ENCODE peak calls at places on chromosomes 6 and 20, in four cellular contexts. A is HepG2, X is GM12878, J is H1. Q is an unnamed sample.

GRCh38 chr6:160049346-160049745 is 72.3 kb upstream of the SLC22A1 start:
- DNase-seq in A (no peak), X (no peak), J (no peak), Q (no peak)

GRCh38 chr6:46191961-46192360 is 21.2 kb upstream of the ENPP5 start:
- DNase-seq in A (no peak), X (no peak), J (no peak), Q (no peak)

GRCh38 chr6:31208506-31208905 is 38.0 kb upstream of the POU5F1 start:
- DNase-seq in A (peak; percentile 77), X (no peak), J (no peak), Q (no peak)

GRCh38 chr6:148037496-148037895 is 305.1 kb upstream of the SASH1 start:
- DNase-seq in A (no peak), X (no peak), J (no peak), Q (no peak)

GRCh38 chr6:166258854-166259276 is 49.3 kb downstream of the PRR18 start:
- DNase-seq in A (no peak), X (no peak), J (no peak), Q (peak; percentile 47)

GRCh38 chr6:160198577-160199211 is 59.9 kb downstream of the SLC22A2 start:
- DNase-seq in A (peak; percentile 14), X (no peak), J (no peak), Q (peak; percentile 24)

GRCh38 chr20:23206995-23207394 is 120.9 kb upstream of the CD93 start:
- DNase-seq in A (no peak), X (no peak), J (no peak), Q (no peak)

GRCh38 chr20:48187891-48188290 is 402.6 kb upstream of the SULF2 start:
- DNase-seq in A (no peak), X (no peak), J (no peak), Q (no peak)

GRCh38 chr6:22306741-22307466 is 10.1 kb upstream of the PRL start:
- DNase-seq in A (no peak), X (no peak), J (no peak), Q (no peak)

GRCh38 chr6:149054559-149055194 is 262.8 kb upstream of the TAB2 start:
- DNase-seq in A (no peak), X (peak; percentile 86), J (no peak), Q (no peak)

GRCh38 chr6:36947570-36948351 is 6.8 kb upstream of the PI16 start:
- DNase-seq in A (no peak), X (no peak), J (no peak), Q (no peak)

GRCh38 chr6:5517781-5518180 is 256.5 kb downstream of the FARS2 start:
- DNase-seq in A (no peak), X (no peak), J (no peak), Q (no peak)

GRCh38 chr6:129105035-129105434 is 222.1 kb downstream of the LAMA2 start:
- DNase-seq in A (no peak), X (no peak), J (no peak), Q (no peak)

GRCh38 chr6:341914-342831 is 49.4 kb upstream of the IRF4 start:
- DNase-seq in A (no peak), X (peak; percentile 92), J (no peak), Q (peak; percentile 53)

GRCh38 chr6:100381111-100381510 is 83.6 kb downstream of the SIM1 start:
- DNase-seq in A (no peak), X (no peak), J (no peak), Q (no peak)

GRCh38 chr20:35953411-35954199 is 697 bp downstream of the SCAND1 start:
- DNase-seq in A (no peak), X (no peak), J (no peak), Q (peak; percentile 60)

GRCh38 chr6:209432-210103 is 82.7 kb upstream of the DUSP22 start:
- DNase-seq in A (no peak), X (peak; percentile 68), J (no peak), Q (no peak)

GRCh38 chr20:41058007-41058673 is 29.5 kb downstream of the TOP1 start:
- DNase-seq in A (peak; percentile 55), X (no peak), J (no peak), Q (no peak)

GRCh38 chr20:6560978-6561377 is 206.5 kb upstream of the BMP2 start:
- DNase-seq in A (peak; percentile 58), X (no peak), J (no peak), Q (no peak)

GRCh38 chr6:144346719-144347446 is 61.7 kb downstream of the UTRN start:
- DNase-seq in A (no peak), X (no peak), J (no peak), Q (no peak)

GRCh38 chr6:18087396-18088165 is 34.9 kb downstream of the NHLRC1 start:
- DNase-seq in A (no peak), X (no peak), J (no peak), Q (no peak)

GRCh38 chr6:35544748-35545361 is 32.2 kb upstream of the TULP1 start:
- DNase-seq in A (no peak), X (no peak), J (no peak), Q (no peak)

GRCh38 chr20:18197382-18198070 is 59.9 kb downstream of the KAT14 start:
- DNase-seq in A (no peak), X (no peak), J (no peak), Q (no peak)

DNA sequence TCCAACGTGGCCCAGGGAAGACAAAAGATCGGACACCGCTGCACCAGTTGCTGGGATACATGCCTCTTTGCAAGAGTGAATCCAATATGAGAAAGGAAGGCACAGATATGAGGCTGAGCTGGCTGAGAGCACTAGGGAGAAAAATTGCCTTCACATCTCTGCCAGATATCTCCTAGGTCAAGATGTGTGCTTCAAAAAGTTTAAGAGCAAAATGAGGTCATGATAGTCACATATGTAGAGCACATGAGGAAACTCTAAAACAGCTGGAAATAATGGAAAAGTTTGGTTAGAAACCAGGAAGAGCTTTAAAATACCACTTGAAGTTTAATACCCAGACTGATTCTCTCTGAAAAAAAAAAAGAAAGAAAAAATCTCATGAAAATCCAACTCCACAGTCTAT is 41.7 kb downstream of the OR2B2 start:
- DNase-seq in A (no peak), X (no peak), J (no peak), Q (no peak)
- H3K27ac ChIP-seq in A (no peak overlapping the region), X (peak overlapping the region; percentile 97), J (no peak overlapping the region), Q (no peak overlapping the region)

GRCh38 chr6:111428803-111429202 is 54.2 kb downstream of the REV3L start:
- DNase-seq in A (no peak), X (no peak), J (no peak), Q (no peak)

GRCh38 chr6:111423960-111424846 is 58.8 kb downstream of the REV3L start:
- DNase-seq in A (no peak), X (no peak), J (no peak), Q (peak; percentile 73)

GRCh38 chr6:111429571-111429970 is 53.4 kb downstream of the REV3L start:
- DNase-seq in A (no peak), X (no peak), J (no peak), Q (no peak)

GRCh38 chr6:111430605-111431378 is 52.2 kb downstream of the REV3L start:
- DNase-seq in A (no peak), X (no peak), J (no peak), Q (no peak)

DNA sequence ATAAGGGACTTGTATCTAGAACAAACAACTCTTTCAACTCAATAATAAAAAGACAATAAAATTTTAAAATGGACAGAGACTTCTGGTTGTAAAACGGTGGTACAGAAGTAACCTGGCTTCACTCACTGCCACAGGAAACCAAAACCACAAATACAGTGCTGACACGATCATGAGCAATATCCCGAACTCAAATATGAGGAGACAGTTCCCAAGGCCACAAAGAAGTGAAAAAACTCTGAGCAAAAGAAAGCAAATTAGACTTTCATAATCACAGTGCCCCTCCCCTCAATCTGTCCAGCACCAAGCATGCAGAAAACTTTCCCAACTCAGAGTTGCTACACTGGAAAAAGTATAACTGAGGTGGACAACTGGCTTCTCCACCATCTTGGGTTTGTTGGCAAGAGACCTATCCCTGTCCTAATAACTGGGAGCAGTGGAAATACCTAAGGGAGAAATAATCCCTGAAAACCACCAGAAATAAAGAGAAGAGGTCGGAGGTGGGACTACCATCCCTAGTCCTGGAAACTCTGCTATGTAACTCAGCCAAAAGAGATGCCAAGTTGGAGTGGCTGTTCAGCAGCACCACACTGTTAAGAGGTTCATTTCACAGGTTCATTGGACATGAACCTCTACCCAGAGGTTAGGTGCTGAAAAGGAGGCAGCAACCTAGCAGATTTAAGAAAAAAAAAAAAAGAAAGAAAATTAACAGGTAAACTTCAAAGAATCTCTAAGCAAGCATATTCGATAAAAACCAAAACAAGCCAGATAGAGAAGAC is 55.5 kb downstream of the REV3L start:
- DNase-seq in A (peak; percentile 85), X (peak; percentile 54), J (no peak), Q (no peak)
- TF ChIP-seq POLR2AphosphoS5 in A (no peak), X (no peak), J (no peak), Q (peak; percentile 36)

GRCh38 chr6:140897349-140897748 is 1235.4 kb upstream of the GJE1 start:
- DNase-seq in A (peak; percentile 45), X (no peak), J (no peak), Q (no peak)
- H3K27ac ChIP-seq in A (peak overlapping the region; percentile 70), X (peak overlapping the region; percentile 65), J (no peak overlapping the region), Q (no peak overlapping the region)

GRCh38 chr6:30184417-30185031 is 21.2 kb downstream of the TRIM15 start:
- DNase-seq in A (no peak), X (no peak), J (no peak), Q (no peak)
- TF ChIP-seq POLR2AphosphoS5 in A (no peak), X (peak; percentile 51), J (no peak), Q (no peak)

DNA sequence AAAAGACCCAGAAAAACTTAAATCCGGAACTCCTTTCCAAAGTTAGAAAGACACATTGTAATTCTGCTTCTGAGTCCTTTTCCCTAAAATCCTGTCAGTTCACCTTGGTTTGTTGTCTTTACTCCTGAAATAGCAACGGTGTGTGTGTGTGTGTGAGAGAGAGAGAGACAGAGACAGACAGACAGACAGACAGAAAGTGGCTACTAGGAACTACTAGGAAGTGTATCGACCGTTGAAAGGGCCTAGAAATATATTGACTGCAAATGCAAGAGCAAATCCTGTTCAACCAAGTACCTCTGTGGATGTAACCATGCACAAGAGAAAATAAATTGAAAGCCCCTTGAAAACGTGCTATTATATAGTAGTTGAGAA is 100.0 kb upstream of the MLIP start:
- DNase-seq in A (no peak), X (no peak), J (no peak), Q (no peak)
- H3K27ac ChIP-seq in A (no peak overlapping the region), X (no peak overlapping the region), J (no peak overlapping the region), Q (no peak overlapping the region)

GRCh38 chr20:11235058-11235457 is 561.3 kb upstream of the JAG1 start:
- DNase-seq in A (no peak), X (no peak), J (no peak), Q (no peak)
- TF ChIP-seq POLR2AphosphoS5 in A (no peak), X (no peak), J (no peak), Q (no peak)

GRCh38 chr20:50199703-50200102 is 9.1 kb downstream of the CEBPB start:
- DNase-seq in A (no peak), X (no peak), J (no peak), Q (no peak)
- H3K27ac ChIP-seq in A (no peak overlapping the region), X (no peak overlapping the region), J (no peak overlapping the region), Q (no peak overlapping the region)

GRCh38 chr6:32815115-32815514 is 1.7 kb downstream of the HLA-DOB start:
- DNase-seq in A (no peak), X (no peak), J (no peak), Q (no peak)
- TF ChIP-seq POLR2AphosphoS5 in A (no peak), X (no peak), J (no peak), Q (no peak)

DNA sequence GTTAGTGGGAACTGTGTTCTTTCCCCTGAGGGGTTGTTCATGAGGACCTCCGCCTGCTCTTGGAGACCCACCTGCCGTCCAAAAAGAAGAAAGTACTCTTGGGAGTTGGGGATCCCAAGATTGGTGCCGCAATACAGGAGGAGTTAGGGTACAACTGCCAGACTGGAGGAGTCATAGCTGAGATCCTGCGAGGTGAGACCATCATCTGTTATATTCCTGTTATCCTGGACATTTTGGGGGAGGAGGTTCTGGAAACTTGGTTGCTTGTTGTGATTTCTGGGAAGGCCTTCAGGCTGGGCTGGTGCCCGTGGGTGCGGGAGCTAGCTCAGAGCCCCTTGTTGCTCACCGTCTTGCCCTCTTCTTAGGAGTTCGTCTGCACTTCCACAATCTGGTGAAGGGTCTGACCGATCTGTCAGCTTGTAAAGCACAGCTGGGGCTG is 2.0 kb downstream of the NOP56 start:
- DNase-seq in A (no peak), X (no peak), J (no peak), Q (no peak)
- H3K27ac ChIP-seq in A (peak overlapping the region; percentile 5), X (no peak overlapping the region), J (peak overlapping the region; percentile 26), Q (no peak overlapping the region)

Q was measured in transverse colon.